ENCODE peak calls at places on chromosomes 1 and 21, in six cellular contexts. K is NCI-H526 treated with DMSO at 0.1 percent for 48 hours; Z is memory B cell; X is cardiac muscle cell; S is T-helper 17 cell; B is stimulated activated CD8-positive, alpha-beta memory T cell treated with anti-CD3 and anti-CD28 coated beads, Interleukin-7, amount 100 ng/mL, for 24 hours. P is an unnamed sample.

GRCh38 chr1:171212607-171213347 is 27.7 kb downstream of the FMO2 start:
- DNase-seq in B (no peak), S (no peak), Z (no peak), K (no peak), X (no peak), P (no peak)

GRCh38 chr21:44686843-44687561 is 5.0 kb upstream of the KRTAP12-1 start:
- DNase-seq in X (no peak), K (no peak), Z (no peak), S (no peak), B (no peak), P (no peak)

GRCh38 chr1:7108251-7108650 is 323.0 kb downstream of the CAMTA1 start:
- DNase-seq in B (no peak), X (no peak), K (no peak), S (no peak), Z (no peak), P (no peak)

GRCh38 chr1:7005762-7006161 is 220.5 kb downstream of the CAMTA1 start:
- DNase-seq in K (no peak), Z (no peak), B (no peak), X (no peak), S (no peak), P (no peak)

GRCh38 chr1:62321438-62321837 is 2.2 kb upstream of the KANK4 start:
- DNase-seq in Z (no peak), X (no peak), K (no peak), S (no peak), B (no peak), P (no peak)

GRCh38 chr1:188128761-188129160 is 1300.0 kb downstream of the PLA2G4A start:
- DNase-seq in B (no peak), Z (no peak), K (no peak), S (no peak), X (no peak), P (no peak)

GRCh38 chr1:151825811-151826660 is 5.6 kb downstream of the RORC start:
- DNase-seq in X (no peak), B (no peak), K (no peak), S (peak; percentile 37), Z (no peak), P (no peak)

GRCh38 chr1:930633-931138 is 7.0 kb downstream of the SAMD11 start:
- DNase-seq in S (no peak), X (no peak), Z (no peak), B (no peak), K (no peak), P (no peak)

GRCh38 chr1:61092643-61093042 is 10.3 kb downstream of the NFIA start:
- DNase-seq in B (no peak), K (peak; percentile 27), Z (no peak), X (no peak), S (no peak), P (no peak)

GRCh38 chr1:23555949-23556640 is 3.2 kb downstream of the ID3 start:
- DNase-seq in X (peak; percentile 77), Z (no peak), B (no peak), S (no peak), K (no peak), P (no peak)

GRCh38 chr21:45403825-45404725 is 890 bp upstream of the COL18A1 start:
- DNase-seq in B (no peak), X (peak; percentile 48), K (no peak), S (no peak), Z (no peak), P (no peak)

GRCh38 chr1:9066945-9067807 is 2.3 kb downstream of the SLC2A5 start:
- DNase-seq in B (no peak), Z (no peak), X (no peak), S (no peak), K (no peak), P (no peak)

GRCh38 chr1:45922813-45923212 is 119.4 kb downstream of the MAST2 start:
- DNase-seq in S (no peak), K (no peak), X (no peak), Z (no peak), B (no peak), P (no peak)

GRCh38 chr1:240967070-240967724 is 355.2 kb upstream of the GREM2 start:
- DNase-seq in X (peak; percentile 18), K (no peak), B (no peak), Z (no peak), S (no peak), P (no peak)

GRCh38 chr1:192579319-192579738 is 3.8 kb downstream of the RGS1 start:
- DNase-seq in B (no peak), S (no peak), K (no peak), X (no peak), Z (no peak), P (peak; percentile 12)

GRCh38 chr1:4068076-4068475 is 168.0 kb upstream of the C1orf174 start:
- DNase-seq in X (no peak), K (no peak), B (no peak), Z (no peak), S (no peak), P (no peak)

GRCh38 chr1:36014722-36015220 is 69.1 kb upstream of the TEKT2 start:
- DNase-seq in S (no peak), K (no peak), Z (no peak), B (no peak), X (no peak), P (no peak)

GRCh38 chr1:41427022-41427942 is 57.2 kb downstream of the EDN2 start:
- DNase-seq in K (no peak), X (peak; percentile 26), B (no peak), Z (no peak), S (no peak), P (no peak)

GRCh38 chr1:193697105-193697762 is 510.8 kb upstream of the B3GALT2 start:
- DNase-seq in B (no peak), Z (no peak), S (no peak), K (no peak), X (no peak), P (no peak)

GRCh38 chr1:151197863-151198253 is 494 bp upstream of the PIP5K1A start:
- DNase-seq in B (no peak), X (no peak), K (no peak), S (no peak), Z (no peak), P (no peak)

GRCh38 chr21:27024971-27025370 is 58.1 kb upstream of the ADAMTS5 start:
- DNase-seq in S (no peak), X (no peak), Z (no peak), B (no peak), K (no peak), P (no peak)

GRCh38 chr1:224727851-224728250 is 111.7 kb downstream of the CNIH3 start:
- DNase-seq in X (no peak), Z (no peak), K (no peak), B (no peak), S (no peak), P (no peak)

GRCh38 chr1:17881761-17882160 is 126.6 kb downstream of the ACTL8 start:
- DNase-seq in S (no peak), X (no peak), Z (no peak), K (no peak), B (no peak), P (no peak)

GRCh38 chr21:43303240-43304178 is 123.4 kb downstream of the SIK1 start:
- DNase-seq in K (peak; percentile 57), Z (no peak), X (no peak), B (no peak), S (no peak), P (no peak)

GRCh38 chr21:29024474-29025327 is at the start of gene USP16:
- DNase-seq in K (peak; percentile 91), B (peak; percentile 87), S (peak; percentile 83), X (peak; percentile 96), Z (peak; percentile 94), P (peak; percentile 92)

GRCh38 chr1:70061229-70061628 is 144.2 kb downstream of the LRRC40 start:
- DNase-seq in K (no peak), S (no peak), B (no peak), Z (no peak), X (no peak), P (no peak)

GRCh38 chr1:94743866-94744265 is 76.3 kb upstream of the SLC44A3 start:
- DNase-seq in B (no peak), Z (no peak), S (no peak), X (no peak), K (no peak), P (no peak)

GRCh38 chr1:236107121-236107907 is 35.0 kb upstream of the GPR137B start:
- DNase-seq in K (no peak), S (no peak), X (no peak), Z (no peak), B (no peak), P (no peak)

GRCh38 chr1:25869909-25870606 is 5.5 kb downstream of the PAQR7 start:
- DNase-seq in X (no peak), Z (no peak), B (no peak), K (no peak), S (no peak), P (no peak)

GRCh38 chr1:247204177-247204647 is 32.4 kb upstream of the ZNF124 start:
- DNase-seq in X (no peak), Z (no peak), K (no peak), S (no peak), B (no peak), P (no peak)

GRCh38 chr1:169809370-169810095 is 14.8 kb upstream of the METTL18 start:
- DNase-seq in X (peak; percentile 46), S (no peak), K (peak; percentile 57), B (no peak), Z (no peak), P (peak; percentile 49)

GRCh38 chr1:25703671-25704637 is 87.4 kb downstream of the MAN1C1 start:
- DNase-seq in B (no peak), K (no peak), S (no peak), Z (no peak), X (no peak), P (no peak)

GRCh38 chr1:91889717-91890459 is 3.9 kb upstream of the TGFBR3 start:
- DNase-seq in X (no peak), S (no peak), K (no peak), Z (no peak), B (no peak), P (no peak)

GRCh38 chr1:65079941-65080340 is 68.1 kb upstream of the AK4 start:
- DNase-seq in B (no peak), S (no peak), K (no peak), X (no peak), Z (no peak), P (no peak)

GRCh38 chr1:3453891-3454810 is at the start of gene ARHGEF16:
- DNase-seq in S (peak; percentile 29), X (peak; percentile 79), B (no peak), Z (peak; percentile 42), K (peak; percentile 61), P (no peak)

GRCh38 chr1:233518344-233518743 is 95.6 kb upstream of the KCNK1 start:
- DNase-seq in S (no peak), Z (no peak), X (peak; percentile 61), K (peak; percentile 0), B (no peak), P (no peak)

GRCh38 chr1:244276646-244277045 is 175.1 kb downstream of the ADSS2 start:
- DNase-seq in S (no peak), B (no peak), K (no peak), Z (no peak), X (peak; percentile 9), P (no peak)

GRCh38 chr1:7717769-7718368 is 53.2 kb upstream of the VAMP3 start:
- DNase-seq in X (no peak), B (no peak), S (no peak), K (no peak), Z (no peak), P (no peak)

GRCh38 chr1:21293537-21294265 is 3.4 kb upstream of the ECE1 start:
- DNase-seq in B (peak; percentile 57), S (peak; percentile 38), K (no peak), Z (peak; percentile 72), X (no peak), P (peak; percentile 85)